ENCODE peak calls at places on chromosomes 1 and 21, in six cellular contexts. K is stimulated activated CD4-positive, alpha-beta T cell treated with anti-CD3 and anti-CD28 coated beads, Interleukin-15, amount 100 ng/mL, for 48 hours; U is NCI-H446; F is GM12892; J is activated CD8-positive, alpha-beta memory T cell treated with anti-CD3 and anti-CD28 coated beads for 48 hours; S is NB4. D is an unnamed sample.
A peak's percentile ranks its signal among the peaks of the same experiment; 100 is the strongest.

GRCh38 chr1:233443040-233443439 is 115.5 kb downstream of the MAP3K21 start:
- DNase-seq in J (no peak), F (no peak), S (no peak), U (peak; percentile 78), K (no peak), D (no peak)

GRCh38 chr1:233677690-233678354 is 63.9 kb downstream of the KCNK1 start:
- DNase-seq in U (no peak), S (no peak), J (no peak), F (no peak), K (no peak), D (no peak)

GRCh38 chr1:77876884-77877283 is 11.5 kb upstream of the NEXN start:
- DNase-seq in S (no peak), U (no peak), F (no peak), K (no peak), J (no peak), D (no peak)

GRCh38 chr1:229342902-229343587 is at the start of gene CCSAP:
- DNase-seq in K (no peak), F (peak; percentile 39), J (no peak), S (peak; percentile 77), U (no peak), D (peak; percentile 68)

GRCh38 chr1:163999131-163999530 is 559.9 kb upstream of the PBX1 start:
- DNase-seq in U (no peak), S (no peak), J (no peak), K (no peak), F (no peak), D (no peak)

GRCh38 chr21:43333301-43334062 is 93.4 kb downstream of the SIK1 start:
- DNase-seq in J (no peak), F (no peak), U (no peak), S (no peak), K (no peak), D (no peak)

GRCh38 chr1:204859885-204860284 is 10.8 kb upstream of the NFASC start:
- DNase-seq in F (no peak), U (no peak), S (no peak), K (no peak), J (no peak), D (no peak)

GRCh38 chr1:182351790-182352364 is 39.7 kb downstream of the GLUL start:
- DNase-seq in J (no peak), F (no peak), S (no peak), U (no peak), K (no peak), D (no peak)

GRCh38 chr1:179911812-179912211 is 29.7 kb downstream of the TOR1AIP1 start:
- DNase-seq in U (no peak), S (no peak), J (no peak), K (no peak), F (no peak), D (no peak)

GRCh38 chr21:33075128-33075527 is 5.2 kb downstream of the OLIG1 start:
- DNase-seq in S (no peak), U (no peak), K (no peak), F (no peak), J (no peak), D (no peak)

GRCh38 chr1:67214420-67215174 is 48.3 kb downstream of the IL23R start:
- DNase-seq in U (no peak), K (no peak), S (peak; percentile 18), J (no peak), F (no peak), D (peak; percentile 37)

GRCh38 chr1:151399890-151400235 is 490 bp downstream of the PSMB4 start:
- DNase-seq in S (peak; percentile 42), K (no peak), U (no peak), J (no peak), F (no peak), D (no peak)

GRCh38 chr1:216960716-216961115 is 237.5 kb upstream of the ESRRG start:
- DNase-seq in U (no peak), J (no peak), F (no peak), S (no peak), K (no peak), D (no peak)

GRCh38 chr1:14435368-14436023 is 163.0 kb upstream of the KAZN start:
- DNase-seq in J (no peak), K (no peak), U (no peak), S (no peak), F (no peak), D (no peak)

D was measured in KBM-7.